ENCODE peak calls at places on chromosome 5, in ten cellular contexts. One of them, this sample, is unnamed.

GRCh38 chr5:57280811-57281301 is 107.0 kb downstream of the GPBP1 start:
- DNase-seq in T-helper 9 cell: no peak
- DNase-seq in GM23338: no peak
- DNase-seq in HS-27A: no peak
- DNase-seq in NCI-H748 treated with DMSO at 0.1 percent for 48 hours: no peak
- DNase-seq in occipital lobe: no peak
- DNase-seq in activated CD8-positive, alpha-beta memory T cell treated with anti-CD3 and anti-CD28 coated beads for 1 hour: no peak
- DNase-seq in H54: no peak
- DNase-seq in ACHN: no peak
- DNase-seq in left colon: no peak
- DNase-seq in this sample: no peak

GRCh38 chr5:138503487-138504270 is 38.4 kb downstream of the EGR1 start:
- DNase-seq in T-helper 9 cell: no peak
- DNase-seq in GM23338: peak; percentile 87
- DNase-seq in HS-27A: no peak
- DNase-seq in NCI-H748 treated with DMSO at 0.1 percent for 48 hours: peak; percentile 59
- DNase-seq in occipital lobe: peak; percentile 64
- DNase-seq in activated CD8-positive, alpha-beta memory T cell treated with anti-CD3 and anti-CD28 coated beads for 1 hour: no peak
- DNase-seq in H54: peak; percentile 59
- DNase-seq in ACHN: peak; percentile 64
- DNase-seq in left colon: no peak
- DNase-seq in this sample: peak; percentile 34

GRCh38 chr5:39696672-39697398 is 272.1 kb upstream of the DAB2 start:
- DNase-seq in T-helper 9 cell: no peak
- DNase-seq in GM23338: no peak
- DNase-seq in HS-27A: no peak
- DNase-seq in NCI-H748 treated with DMSO at 0.1 percent for 48 hours: no peak
- DNase-seq in occipital lobe: no peak
- DNase-seq in activated CD8-positive, alpha-beta memory T cell treated with anti-CD3 and anti-CD28 coated beads for 1 hour: no peak
- DNase-seq in H54: no peak
- DNase-seq in ACHN: no peak
- DNase-seq in left colon: no peak
- DNase-seq in this sample: no peak

GRCh38 chr5:163631846-163632245 is 126.4 kb downstream of the MAT2B start:
- DNase-seq in T-helper 9 cell: no peak
- DNase-seq in GM23338: no peak
- DNase-seq in HS-27A: no peak
- DNase-seq in NCI-H748 treated with DMSO at 0.1 percent for 48 hours: no peak
- DNase-seq in occipital lobe: no peak
- DNase-seq in activated CD8-positive, alpha-beta memory T cell treated with anti-CD3 and anti-CD28 coated beads for 1 hour: no peak
- DNase-seq in H54: no peak
- DNase-seq in ACHN: no peak
- DNase-seq in left colon: no peak
- DNase-seq in this sample: no peak

GRCh38 chr5:10921176-10921575 is 160.1 kb upstream of the DAP start:
- DNase-seq in T-helper 9 cell: no peak
- DNase-seq in GM23338: no peak
- DNase-seq in HS-27A: no peak
- DNase-seq in NCI-H748 treated with DMSO at 0.1 percent for 48 hours: no peak
- DNase-seq in occipital lobe: no peak
- DNase-seq in activated CD8-positive, alpha-beta memory T cell treated with anti-CD3 and anti-CD28 coated beads for 1 hour: no peak
- DNase-seq in H54: no peak
- DNase-seq in ACHN: no peak
- DNase-seq in left colon: no peak
- DNase-seq in this sample: no peak

GRCh38 chr5:158640581-158640980 is 459.1 kb downstream of the EBF1 start:
- DNase-seq in T-helper 9 cell: no peak
- DNase-seq in GM23338: no peak
- DNase-seq in HS-27A: peak; percentile 35
- DNase-seq in NCI-H748 treated with DMSO at 0.1 percent for 48 hours: no peak
- DNase-seq in occipital lobe: no peak
- DNase-seq in activated CD8-positive, alpha-beta memory T cell treated with anti-CD3 and anti-CD28 coated beads for 1 hour: no peak
- DNase-seq in H54: no peak
- DNase-seq in ACHN: no peak
- DNase-seq in left colon: no peak
- DNase-seq in this sample: no peak

GRCh38 chr5:67192719-67193464 is 3.7 kb downstream of the CD180 start:
- DNase-seq in T-helper 9 cell: no peak
- DNase-seq in GM23338: no peak
- DNase-seq in HS-27A: no peak
- DNase-seq in NCI-H748 treated with DMSO at 0.1 percent for 48 hours: no peak
- DNase-seq in occipital lobe: no peak
- DNase-seq in activated CD8-positive, alpha-beta memory T cell treated with anti-CD3 and anti-CD28 coated beads for 1 hour: no peak
- DNase-seq in H54: no peak
- DNase-seq in ACHN: no peak
- DNase-seq in left colon: no peak
- DNase-seq in this sample: no peak

GRCh38 chr5:82277613-82277986 is 554 bp downstream of the RPS23 start:
- DNase-seq in T-helper 9 cell: no peak
- DNase-seq in GM23338: no peak
- DNase-seq in HS-27A: no peak
- DNase-seq in NCI-H748 treated with DMSO at 0.1 percent for 48 hours: no peak
- DNase-seq in occipital lobe: no peak
- DNase-seq in activated CD8-positive, alpha-beta memory T cell treated with anti-CD3 and anti-CD28 coated beads for 1 hour: no peak
- DNase-seq in H54: no peak
- DNase-seq in ACHN: peak; percentile 11
- DNase-seq in left colon: no peak
- DNase-seq in this sample: no peak

This sample was measured in HCT116.